ENCODE peak calls at places on chromosomes 3 and 15, in four cellular contexts. One of them, this sample, is unnamed.

GRCh38 chr3:10926831-10927521 is 65.6 kb upstream of the SLC6A1 start:
- DNase-seq in lower lobe of right lung: no peak
- DNase-seq in body of pancreas: no peak
- DNase-seq in natural killer cell: no peak
- DNase-seq in this sample: peak; percentile 26

GRCh38 chr3:59754456-59754855 is 704.6 kb upstream of the CFAP20DC start:
- DNase-seq in lower lobe of right lung: no peak
- DNase-seq in body of pancreas: no peak
- DNase-seq in natural killer cell: no peak
- DNase-seq in this sample: no peak

GRCh38 chr3:64295594-64295993 is 70.3 kb upstream of the PRICKLE2 start:
- DNase-seq in lower lobe of right lung: no peak
- DNase-seq in body of pancreas: no peak
- DNase-seq in natural killer cell: no peak
- DNase-seq in this sample: no peak

GRCh38 chr15:74326759-74327158 is 40.7 kb downstream of the CYP11A1 start:
- DNase-seq in lower lobe of right lung: no peak
- DNase-seq in body of pancreas: no peak
- DNase-seq in natural killer cell: no peak
- DNase-seq in this sample: no peak

GRCh38 chr3:128859573-128860154 is 19.8 kb upstream of the ACAD9 start:
- DNase-seq in lower lobe of right lung: no peak
- DNase-seq in body of pancreas: no peak
- DNase-seq in natural killer cell: no peak
- DNase-seq in this sample: no peak

GRCh38 chr15:70892002-70892911 is at the start of the genes LRRC49 and THAP10:
- DNase-seq in lower lobe of right lung: peak; percentile 90
- DNase-seq in body of pancreas: peak; percentile 88
- DNase-seq in natural killer cell: no peak
- DNase-seq in this sample: peak; percentile 64

GRCh38 chr3:77303943-77304778 is 264.3 kb downstream of the ROBO2 start:
- DNase-seq in lower lobe of right lung: no peak
- DNase-seq in body of pancreas: no peak
- DNase-seq in natural killer cell: no peak
- DNase-seq in this sample: no peak

GRCh38 chr3:184565421-184566211 is 4.0 kb downstream of the EPHB3 start:
- DNase-seq in lower lobe of right lung: peak; percentile 87
- DNase-seq in body of pancreas: peak; percentile 88
- DNase-seq in natural killer cell: no peak
- DNase-seq in this sample: no peak

GRCh38 chr3:196477678-196478077 is 25.9 kb downstream of the RNF168 start:
- DNase-seq in lower lobe of right lung: no peak
- DNase-seq in body of pancreas: no peak
- DNase-seq in natural killer cell: no peak
- DNase-seq in this sample: no peak

GRCh38 chr3:151460240-151460639 is 621 bp downstream of the IGSF10 start:
- DNase-seq in lower lobe of right lung: no peak
- DNase-seq in body of pancreas: no peak
- DNase-seq in natural killer cell: no peak
- DNase-seq in this sample: no peak

GRCh38 chr3:48684480-48685143 is 1.1 kb downstream of the NCKIPSD start:
- DNase-seq in lower lobe of right lung: peak; percentile 73
- DNase-seq in body of pancreas: peak; percentile 30
- DNase-seq in natural killer cell: no peak
- DNase-seq in this sample: no peak

GRCh38 chr3:34132069-34132677 is 333.7 kb downstream of the PDCD6IP start:
- DNase-seq in lower lobe of right lung: no peak
- DNase-seq in body of pancreas: peak; percentile 16
- DNase-seq in natural killer cell: no peak
- DNase-seq in this sample: no peak

GRCh38 chr3:25572919-25573385 is 91.8 kb downstream of the TOP2B start:
- DNase-seq in lower lobe of right lung: no peak
- DNase-seq in body of pancreas: no peak
- DNase-seq in natural killer cell: no peak
- DNase-seq in this sample: no peak

GRCh38 chr15:50058231-50058630 is 60.8 kb downstream of the ATP8B4 start:
- DNase-seq in lower lobe of right lung: no peak
- DNase-seq in body of pancreas: no peak
- DNase-seq in natural killer cell: no peak
- DNase-seq in this sample: no peak

GRCh38 chr3:138082992-138083386 is 32.4 kb downstream of the DZIP1L start:
- DNase-seq in lower lobe of right lung: no peak
- DNase-seq in body of pancreas: no peak
- DNase-seq in natural killer cell: no peak
- DNase-seq in this sample: no peak

GRCh38 chr15:33524274-33524673 is 213.5 kb downstream of the RYR3 start:
- DNase-seq in lower lobe of right lung: no peak
- DNase-seq in body of pancreas: no peak
- DNase-seq in natural killer cell: no peak
- DNase-seq in this sample: no peak

GRCh38 chr3:17336291-17336690 is 406.1 kb downstream of the TBC1D5 start:
- DNase-seq in lower lobe of right lung: no peak
- DNase-seq in body of pancreas: no peak
- DNase-seq in natural killer cell: no peak
- DNase-seq in this sample: no peak

DNA sequence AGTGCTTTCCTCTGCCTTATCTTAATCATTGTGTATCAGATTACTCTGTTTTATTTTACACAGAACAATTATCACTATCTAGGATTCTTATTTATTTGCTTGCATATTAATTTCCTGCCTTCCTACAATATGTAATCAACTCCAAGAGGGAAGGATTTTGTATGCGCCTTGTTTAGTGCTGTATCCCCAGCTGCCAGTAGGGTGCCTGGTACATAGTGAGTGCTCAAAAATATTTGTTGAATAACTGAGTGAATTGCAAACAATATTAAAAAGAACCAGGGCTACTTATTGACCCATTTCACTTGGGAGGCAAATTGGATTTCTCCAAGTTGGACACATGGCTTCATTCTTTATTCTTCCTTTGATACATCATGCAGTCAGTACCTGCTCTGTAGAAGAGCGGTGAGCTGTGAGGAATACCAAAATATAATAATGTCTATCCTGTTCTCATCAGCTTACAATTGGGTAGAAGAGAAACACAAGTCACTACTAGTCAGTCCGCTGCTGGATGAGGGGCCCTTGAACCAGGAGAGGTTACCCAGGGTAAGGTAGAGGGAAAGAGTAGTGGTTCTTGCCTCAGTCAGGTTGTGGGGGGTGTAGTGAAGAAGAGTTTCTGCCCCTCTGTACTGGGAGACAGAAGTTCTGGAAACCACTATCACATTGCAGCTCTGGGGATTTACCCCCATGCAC is 233.9 kb upstream of the ZBTB20 start:
- DNase-seq in lower lobe of right lung: no peak
- DNase-seq in body of pancreas: no peak
- DNase-seq in natural killer cell: no peak
- DNase-seq in this sample: no peak
- TF ChIP-seq CTCF in lower lobe of right lung: no peak
- TF ChIP-seq CTCF in body of pancreas: no peak
- TF ChIP-seq CTCF in natural killer cell: no peak
- TF ChIP-seq CTCF in this sample: peak; percentile 20

DNA sequence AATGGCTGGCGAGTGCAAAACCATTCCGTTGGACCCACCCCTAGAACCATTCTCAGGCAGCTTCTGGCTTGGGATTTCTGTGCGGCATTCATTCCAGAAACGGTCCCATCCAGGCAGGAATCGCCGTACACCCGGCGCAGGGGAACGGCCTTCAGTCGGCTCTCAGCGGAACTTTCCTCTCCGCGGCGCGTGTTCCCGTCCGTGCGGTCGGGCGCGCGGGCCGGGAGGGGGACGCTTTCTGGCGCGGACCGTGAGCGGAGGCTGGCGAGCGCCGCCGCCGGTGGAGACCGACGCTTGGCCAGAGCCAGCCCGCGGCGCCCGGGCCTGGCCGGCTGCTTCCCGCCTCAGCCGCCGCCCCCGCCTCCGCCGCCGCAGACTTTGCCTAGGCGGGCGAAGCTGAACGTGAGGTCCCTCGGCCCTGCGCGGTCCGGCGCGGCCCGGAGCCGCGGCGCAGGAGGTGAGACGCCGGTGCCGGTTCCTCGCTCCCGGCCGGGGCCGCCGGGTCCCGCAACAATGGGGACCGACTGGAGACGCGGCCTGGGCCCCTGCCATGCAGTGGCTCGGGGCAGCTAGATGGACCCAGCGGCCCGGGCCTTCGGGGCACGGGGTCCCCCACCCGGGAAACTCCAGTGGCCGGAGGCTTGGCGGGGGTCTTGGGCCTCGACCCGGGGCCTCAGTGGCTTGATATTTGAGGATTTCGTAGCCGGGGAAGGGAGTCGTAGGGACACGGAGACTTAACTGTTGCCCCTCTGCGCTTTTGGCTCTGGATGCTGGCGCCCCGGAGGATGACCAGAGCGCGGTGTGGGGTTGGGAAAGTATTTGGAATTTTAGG is at the start of gene RAD54L2:
- DNase-seq in lower lobe of right lung: peak; percentile 88
- DNase-seq in body of pancreas: peak; percentile 87
- DNase-seq in natural killer cell: peak; percentile 75
- DNase-seq in this sample: peak; percentile 85
- TF ChIP-seq CTCF in lower lobe of right lung: peak; percentile 44
- TF ChIP-seq CTCF in body of pancreas: no peak
- TF ChIP-seq CTCF in natural killer cell: no peak
- TF ChIP-seq CTCF in this sample: no peak

DNA sequence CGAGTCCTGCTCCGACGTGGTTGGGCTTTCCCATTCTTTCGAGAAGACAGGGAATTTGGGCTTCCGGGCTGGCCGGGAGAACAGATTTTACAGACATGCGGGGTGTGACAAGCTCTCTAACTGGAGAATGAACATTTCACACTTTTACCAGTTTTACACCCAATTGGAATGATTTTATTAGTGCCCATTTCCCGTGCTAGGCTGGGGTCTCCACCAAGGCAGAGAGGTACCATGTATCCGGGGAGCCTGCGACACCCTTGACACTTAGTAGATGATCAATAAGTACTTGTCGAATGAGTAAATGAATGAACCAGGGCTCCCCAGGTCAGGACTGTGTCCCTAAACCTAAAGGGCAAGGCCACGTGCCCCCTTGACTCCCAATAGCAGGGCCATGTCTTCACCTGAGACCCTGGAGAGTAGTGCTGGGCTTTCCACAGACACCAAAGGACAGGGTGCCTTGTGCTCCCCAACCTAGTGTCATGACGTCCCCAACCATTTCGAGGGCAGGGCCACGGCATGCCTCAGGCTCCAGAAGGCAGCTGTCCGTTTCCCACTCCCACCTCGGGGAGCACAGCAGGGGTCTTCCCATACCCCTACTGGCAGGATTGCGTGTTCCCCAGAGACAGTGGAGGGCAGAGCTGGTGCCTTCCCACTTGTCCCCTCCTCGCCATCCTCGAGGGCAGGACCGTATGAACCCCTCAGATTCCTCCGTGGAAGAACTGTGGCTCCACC is 680 bp upstream of the MYD88 start:
- DNase-seq in lower lobe of right lung: peak; percentile 49
- DNase-seq in body of pancreas: no peak
- DNase-seq in natural killer cell: peak; percentile 31
- DNase-seq in this sample: no peak
- TF ChIP-seq CTCF in lower lobe of right lung: no peak
- TF ChIP-seq CTCF in body of pancreas: no peak
- TF ChIP-seq CTCF in natural killer cell: no peak
- TF ChIP-seq CTCF in this sample: no peak

GRCh38 chr3:5305681-5305983 is 118.1 kb downstream of the EDEM1 start:
- DNase-seq in lower lobe of right lung: no peak
- DNase-seq in body of pancreas: no peak
- DNase-seq in natural killer cell: no peak
- DNase-seq in this sample: no peak
- TF ChIP-seq CTCF in lower lobe of right lung: no peak
- TF ChIP-seq CTCF in body of pancreas: no peak
- TF ChIP-seq CTCF in natural killer cell: no peak
- TF ChIP-seq CTCF in this sample: no peak

GRCh38 chr15:65307978-65308377 is 3.5 kb downstream of the RNU5B-1 start:
- DNase-seq in lower lobe of right lung: peak; percentile 12
- DNase-seq in body of pancreas: no peak
- DNase-seq in natural killer cell: no peak
- DNase-seq in this sample: no peak

GRCh38 chr15:65310431-65311137 is 6.1 kb downstream of the RNU5B-1 start:
- DNase-seq in lower lobe of right lung: peak; percentile 36
- DNase-seq in body of pancreas: no peak
- DNase-seq in natural killer cell: no peak
- DNase-seq in this sample: no peak

GRCh38 chr15:65311760-65312159 is 7.3 kb downstream of the RNU5B-1 start:
- DNase-seq in lower lobe of right lung: peak; percentile 14
- DNase-seq in body of pancreas: no peak
- DNase-seq in natural killer cell: no peak
- DNase-seq in this sample: no peak

GRCh38 chr15:65309882-65310418 is 5.5 kb downstream of the RNU5B-1 start:
- DNase-seq in lower lobe of right lung: peak; percentile 9
- DNase-seq in body of pancreas: no peak
- DNase-seq in natural killer cell: no peak
- DNase-seq in this sample: no peak

GRCh38 chr15:65312400-65312916 is 8.0 kb downstream of the RNU5B-1 start:
- DNase-seq in lower lobe of right lung: peak; percentile 15
- DNase-seq in body of pancreas: no peak
- DNase-seq in natural killer cell: no peak
- DNase-seq in this sample: no peak
- TF ChIP-seq CTCF in lower lobe of right lung: no peak
- TF ChIP-seq CTCF in body of pancreas: no peak
- TF ChIP-seq CTCF in natural killer cell: no peak
- TF ChIP-seq CTCF in this sample: no peak

GRCh38 chr3:188904670-188905069 is 267.1 kb upstream of the TPRG1 start:
- DNase-seq in lower lobe of right lung: no peak
- DNase-seq in body of pancreas: no peak
- DNase-seq in natural killer cell: no peak
- DNase-seq in this sample: no peak

GRCh38 chr3:188901126-188901525 is 270.6 kb upstream of the TPRG1 start:
- DNase-seq in lower lobe of right lung: no peak
- DNase-seq in body of pancreas: no peak
- DNase-seq in natural killer cell: no peak
- DNase-seq in this sample: no peak

GRCh38 chr3:188900421-188900941 is 271.3 kb upstream of the TPRG1 start:
- DNase-seq in lower lobe of right lung: no peak
- DNase-seq in body of pancreas: no peak
- DNase-seq in natural killer cell: no peak
- DNase-seq in this sample: no peak

GRCh38 chr3:188899887-188900286 is 271.9 kb upstream of the TPRG1 start:
- DNase-seq in lower lobe of right lung: no peak
- DNase-seq in body of pancreas: no peak
- DNase-seq in natural killer cell: no peak
- DNase-seq in this sample: no peak

DNA sequence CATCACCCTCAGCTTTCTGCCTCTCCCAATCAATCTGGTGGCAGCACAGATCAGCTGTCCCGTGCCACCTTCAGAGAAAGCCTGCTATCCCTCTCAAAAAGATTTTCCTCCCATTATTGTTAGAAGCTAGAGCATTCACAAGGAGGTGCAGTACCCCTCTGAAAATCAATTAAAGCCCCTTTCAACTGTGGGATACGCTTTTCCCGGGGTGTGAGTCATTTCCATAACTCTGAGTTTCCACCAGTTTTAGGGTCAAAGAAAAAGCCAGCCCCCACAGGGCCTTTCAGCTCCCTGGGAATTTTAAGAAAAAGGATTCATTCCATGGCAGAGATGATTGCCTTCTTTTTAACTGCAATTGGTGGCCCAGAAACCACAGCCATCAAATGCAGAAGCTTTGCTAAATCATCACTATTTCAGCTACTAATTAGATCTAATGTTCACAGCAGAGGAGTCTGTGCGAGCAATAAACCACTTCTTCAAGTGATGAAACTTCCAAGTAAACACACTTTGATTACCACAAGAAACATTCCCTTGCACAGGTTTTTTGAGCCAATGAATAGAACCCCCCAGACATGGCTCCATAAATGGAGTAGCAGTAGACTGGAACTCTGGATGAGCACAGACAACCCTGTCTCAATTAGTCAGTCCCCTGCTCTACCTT is 270.0 kb upstream of the TPRG1 start:
- DNase-seq in lower lobe of right lung: no peak
- DNase-seq in body of pancreas: no peak
- DNase-seq in natural killer cell: no peak
- DNase-seq in this sample: no peak
- TF ChIP-seq CTCF in lower lobe of right lung: no peak
- TF ChIP-seq CTCF in body of pancreas: no peak
- TF ChIP-seq CTCF in natural killer cell: no peak
- TF ChIP-seq CTCF in this sample: no peak